ENCODE peak calls at places on chromosome 2, in five cellular contexts. One of them, this sample, is unnamed.

GRCh38 chr2:47339745-47340541 is 63.0 kb upstream of the MSH2 start:
- DNase-seq in bronchial epithelial cell: peak; percentile 100
- DNase-seq in kidney epithelial cell: peak; percentile 69
- DNase-seq in SK-N-SH: no peak
- DNase-seq in GM23248: peak; percentile 83
- DNase-seq in this sample: no peak

GRCh38 chr2:83069724-83070123 is 1389.4 kb downstream of the SUCLG1 start:
- DNase-seq in bronchial epithelial cell: peak; percentile 12
- DNase-seq in kidney epithelial cell: peak; percentile 16
- DNase-seq in SK-N-SH: no peak
- DNase-seq in GM23248: peak; percentile 5
- DNase-seq in this sample: no peak

GRCh38 chr2:100819365-100820345 is at the start of gene NPAS2:
- DNase-seq in bronchial epithelial cell: no peak
- DNase-seq in kidney epithelial cell: no peak
- DNase-seq in SK-N-SH: peak; percentile 78
- DNase-seq in GM23248: peak; percentile 75
- DNase-seq in this sample: peak; percentile 86

GRCh38 chr2:112784199-112785189 is at the start of gene IL1A:
- DNase-seq in bronchial epithelial cell: peak; percentile 94
- DNase-seq in kidney epithelial cell: no peak
- DNase-seq in SK-N-SH: no peak
- DNase-seq in GM23248: peak; percentile 93
- DNase-seq in this sample: peak; percentile 56

GRCh38 chr2:46458763-46459505 is 20.4 kb upstream of the TMEM247 start:
- DNase-seq in bronchial epithelial cell: no peak
- DNase-seq in kidney epithelial cell: no peak
- DNase-seq in SK-N-SH: no peak
- DNase-seq in GM23248: no peak
- DNase-seq in this sample: no peak

GRCh38 chr2:225122582-225123486 is 80.6 kb upstream of the DOCK10 start:
- DNase-seq in bronchial epithelial cell: no peak
- DNase-seq in kidney epithelial cell: no peak
- DNase-seq in SK-N-SH: peak; percentile 26
- DNase-seq in GM23248: peak; percentile 56
- DNase-seq in this sample: no peak

GRCh38 chr2:175048275-175048674 is 43.1 kb upstream of the CHN1 start:
- DNase-seq in bronchial epithelial cell: no peak
- DNase-seq in kidney epithelial cell: no peak
- DNase-seq in SK-N-SH: no peak
- DNase-seq in GM23248: no peak
- DNase-seq in this sample: no peak

GRCh38 chr2:110677080-110677479 is 783 bp downstream of the BUB1 start:
- DNase-seq in bronchial epithelial cell: peak; percentile 6
- DNase-seq in kidney epithelial cell: no peak
- DNase-seq in SK-N-SH: no peak
- DNase-seq in GM23248: peak; percentile 27
- DNase-seq in this sample: no peak

GRCh38 chr2:168119519-168120141 is 127.8 kb downstream of the STK39 start:
- DNase-seq in bronchial epithelial cell: peak; percentile 73
- DNase-seq in kidney epithelial cell: peak; percentile 28
- DNase-seq in SK-N-SH: no peak
- DNase-seq in GM23248: peak; percentile 69
- DNase-seq in this sample: no peak

GRCh38 chr2:135494503-135494902 is 36.5 kb downstream of the ZRANB3 start:
- DNase-seq in bronchial epithelial cell: peak; percentile 25
- DNase-seq in kidney epithelial cell: no peak
- DNase-seq in SK-N-SH: no peak
- DNase-seq in GM23248: peak; percentile 45
- DNase-seq in this sample: no peak

GRCh38 chr2:43995733-43996533 is at the start of gene LRPPRC:
- DNase-seq in bronchial epithelial cell: peak; percentile 90
- DNase-seq in kidney epithelial cell: peak; percentile 91
- DNase-seq in SK-N-SH: peak; percentile 98
- DNase-seq in GM23248: peak; percentile 99
- DNase-seq in this sample: peak; percentile 93

GRCh38 chr2:33134086-33134763 is 187.5 kb downstream of the LTBP1 start:
- DNase-seq in bronchial epithelial cell: peak; percentile 95
- DNase-seq in kidney epithelial cell: peak; percentile 82
- DNase-seq in SK-N-SH: no peak
- DNase-seq in GM23248: peak; percentile 97
- DNase-seq in this sample: no peak

GRCh38 chr2:223262946-223263345 is 211.0 kb downstream of the KCNE4 start:
- DNase-seq in bronchial epithelial cell: peak; percentile 97
- DNase-seq in kidney epithelial cell: peak; percentile 45
- DNase-seq in SK-N-SH: no peak
- DNase-seq in GM23248: peak; percentile 57
- DNase-seq in this sample: no peak

GRCh38 chr2:149743842-149744468 is 156.4 kb upstream of the MMADHC start:
- DNase-seq in bronchial epithelial cell: peak; percentile 84
- DNase-seq in kidney epithelial cell: peak; percentile 57
- DNase-seq in SK-N-SH: no peak
- DNase-seq in GM23248: peak; percentile 94
- DNase-seq in this sample: no peak

GRCh38 chr2:65402780-65403528 is 29.4 kb downstream of the SPRED2 start:
- DNase-seq in bronchial epithelial cell: no peak
- DNase-seq in kidney epithelial cell: no peak
- DNase-seq in SK-N-SH: no peak
- DNase-seq in GM23248: peak; percentile 79
- DNase-seq in this sample: no peak

GRCh38 chr2:9573013-9573708 is 17.5 kb upstream of the ADAM17 start:
- DNase-seq in bronchial epithelial cell: no peak
- DNase-seq in kidney epithelial cell: no peak
- DNase-seq in SK-N-SH: no peak
- DNase-seq in GM23248: peak; percentile 41
- DNase-seq in this sample: no peak

GRCh38 chr2:216283038-216283900 is 89.0 kb downstream of the MARCHF4 start:
- DNase-seq in bronchial epithelial cell: peak; percentile 7
- DNase-seq in kidney epithelial cell: no peak
- DNase-seq in SK-N-SH: peak; percentile 29
- DNase-seq in GM23248: no peak
- DNase-seq in this sample: peak; percentile 87

GRCh38 chr2:54657664-54658083 is 65.8 kb upstream of the EML6 start:
- DNase-seq in bronchial epithelial cell: peak; percentile 45
- DNase-seq in kidney epithelial cell: no peak
- DNase-seq in SK-N-SH: peak; percentile 67
- DNase-seq in GM23248: peak; percentile 60
- DNase-seq in this sample: peak; percentile 75

GRCh38 chr2:128941676-128942075 is 623.0 kb upstream of the HS6ST1 start:
- DNase-seq in bronchial epithelial cell: no peak
- DNase-seq in kidney epithelial cell: no peak
- DNase-seq in SK-N-SH: no peak
- DNase-seq in GM23248: no peak
- DNase-seq in this sample: no peak

GRCh38 chr2:10258726-10259125 is 44.0 kb upstream of the HPCAL1 start:
- DNase-seq in bronchial epithelial cell: no peak
- DNase-seq in kidney epithelial cell: no peak
- DNase-seq in SK-N-SH: no peak
- DNase-seq in GM23248: no peak
- DNase-seq in this sample: no peak

GRCh38 chr2:234725528-234726264 is 226.1 kb upstream of the SH3BP4 start:
- DNase-seq in bronchial epithelial cell: peak; percentile 58
- DNase-seq in kidney epithelial cell: no peak
- DNase-seq in SK-N-SH: no peak
- DNase-seq in GM23248: peak; percentile 65
- DNase-seq in this sample: no peak

GRCh38 chr2:44836174-44836573 is 105.3 kb upstream of the SIX3 start:
- DNase-seq in bronchial epithelial cell: no peak
- DNase-seq in kidney epithelial cell: no peak
- DNase-seq in SK-N-SH: no peak
- DNase-seq in GM23248: no peak
- DNase-seq in this sample: no peak

GRCh38 chr2:219766658-219767057 is 139.2 kb downstream of the SLC4A3 start:
- DNase-seq in bronchial epithelial cell: no peak
- DNase-seq in kidney epithelial cell: no peak
- DNase-seq in SK-N-SH: no peak
- DNase-seq in GM23248: no peak
- DNase-seq in this sample: no peak

GRCh38 chr2:199163901-199164300 is 293.8 kb downstream of the SATB2 start:
- DNase-seq in bronchial epithelial cell: no peak
- DNase-seq in kidney epithelial cell: no peak
- DNase-seq in SK-N-SH: no peak
- DNase-seq in GM23248: no peak
- DNase-seq in this sample: no peak

GRCh38 chr2:220555961-220556360 is 928.5 kb downstream of the SLC4A3 start:
- DNase-seq in bronchial epithelial cell: peak; percentile 73
- DNase-seq in kidney epithelial cell: no peak
- DNase-seq in SK-N-SH: no peak
- DNase-seq in GM23248: peak; percentile 50
- DNase-seq in this sample: no peak

GRCh38 chr2:60989256-60989655 is 28.3 kb upstream of the PEX13 start:
- DNase-seq in bronchial epithelial cell: peak; percentile 13
- DNase-seq in kidney epithelial cell: no peak
- DNase-seq in SK-N-SH: no peak
- DNase-seq in GM23248: peak; percentile 11
- DNase-seq in this sample: no peak

GRCh38 chr2:9230051-9230802 is 23.6 kb downstream of the ASAP2 start:
- DNase-seq in bronchial epithelial cell: no peak
- DNase-seq in kidney epithelial cell: no peak
- DNase-seq in SK-N-SH: peak; percentile 66
- DNase-seq in GM23248: peak; percentile 61
- DNase-seq in this sample: no peak

GRCh38 chr2:106257830-106258229 is 63.7 kb upstream of the UXS1 start:
- DNase-seq in bronchial epithelial cell: no peak
- DNase-seq in kidney epithelial cell: no peak
- DNase-seq in SK-N-SH: no peak
- DNase-seq in GM23248: no peak
- DNase-seq in this sample: no peak

GRCh38 chr2:61620244-61621159 is 82.3 kb upstream of the XPO1 start:
- DNase-seq in bronchial epithelial cell: peak; percentile 84
- DNase-seq in kidney epithelial cell: peak; percentile 66
- DNase-seq in SK-N-SH: no peak
- DNase-seq in GM23248: peak; percentile 91
- DNase-seq in this sample: no peak

GRCh38 chr2:109244750-109245382 is 115.9 kb downstream of the SH3RF3 start:
- DNase-seq in bronchial epithelial cell: no peak
- DNase-seq in kidney epithelial cell: no peak
- DNase-seq in SK-N-SH: no peak
- DNase-seq in GM23248: no peak
- DNase-seq in this sample: no peak

GRCh38 chr2:19503915-19504314 is 145.5 kb upstream of the OSR1 start:
- DNase-seq in bronchial epithelial cell: no peak
- DNase-seq in kidney epithelial cell: no peak
- DNase-seq in SK-N-SH: no peak
- DNase-seq in GM23248: no peak
- DNase-seq in this sample: no peak

GRCh38 chr2:28419003-28419704 is 26.5 kb downstream of the FOSL2 start:
- DNase-seq in bronchial epithelial cell: no peak
- DNase-seq in kidney epithelial cell: no peak
- DNase-seq in SK-N-SH: no peak
- DNase-seq in GM23248: no peak
- DNase-seq in this sample: no peak

GRCh38 chr2:227295806-227296205 is 29.2 kb upstream of the MFF start:
- DNase-seq in bronchial epithelial cell: no peak
- DNase-seq in kidney epithelial cell: no peak
- DNase-seq in SK-N-SH: no peak
- DNase-seq in GM23248: no peak
- DNase-seq in this sample: no peak

GRCh38 chr2:152755029-152755428 is 36.6 kb downstream of the ARL6IP6 start:
- DNase-seq in bronchial epithelial cell: peak; percentile 7
- DNase-seq in kidney epithelial cell: peak; percentile 2
- DNase-seq in SK-N-SH: no peak
- DNase-seq in GM23248: peak; percentile 8
- DNase-seq in this sample: peak; percentile 8

GRCh38 chr2:233455006-233455405 is 100.7 kb downstream of the DGKD start:
- DNase-seq in bronchial epithelial cell: no peak
- DNase-seq in kidney epithelial cell: no peak
- DNase-seq in SK-N-SH: no peak
- DNase-seq in GM23248: no peak
- DNase-seq in this sample: no peak
- H3K36me3 ChIP-seq in bronchial epithelial cell: peaks cover 13% of the 10 kb centered on the region
- H3K36me3 ChIP-seq in kidney epithelial cell: no peaks in the 10 kb centered on the region
- H3K36me3 ChIP-seq in SK-N-SH: peaks cover under 1% of the 10 kb centered on the region
- H3K36me3 ChIP-seq in GM23248: no peaks in the 10 kb centered on the region
- H3K36me3 ChIP-seq in this sample: peaks cover 8% of the 10 kb centered on the region

DNA sequence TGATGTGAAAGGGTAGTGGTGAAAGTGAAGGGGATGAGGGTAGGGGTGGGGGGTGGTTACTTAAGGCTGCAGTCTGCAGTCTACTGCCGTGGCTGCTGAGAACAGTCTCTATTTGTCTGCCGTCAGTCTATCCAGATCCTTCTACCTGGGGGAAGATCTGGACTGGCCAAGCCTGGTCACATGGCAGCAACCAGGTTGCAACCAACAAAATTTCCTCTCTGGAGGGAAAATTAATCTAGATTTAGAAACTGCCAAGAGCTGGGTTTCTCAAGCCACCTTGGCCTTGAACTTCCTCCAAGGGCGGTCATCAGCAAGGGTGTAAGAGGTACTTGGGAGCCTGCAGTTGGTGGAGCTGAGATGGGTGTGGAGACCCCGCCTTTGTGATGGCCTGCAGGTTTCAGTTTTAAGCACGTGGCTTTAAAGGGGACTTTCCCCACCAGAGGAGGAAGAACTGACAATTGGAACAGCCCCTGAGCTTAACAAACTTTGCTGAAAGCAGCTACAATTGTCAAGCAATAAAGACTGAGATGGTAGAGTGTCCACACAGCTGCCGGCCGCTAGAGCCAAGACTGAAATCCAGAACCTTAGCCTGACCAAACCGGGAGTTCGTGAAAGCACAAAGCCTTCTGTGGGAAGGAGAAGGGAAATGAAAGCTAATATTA is 31.4 kb upstream of the KCMF1 start:
- DNase-seq in bronchial epithelial cell: peak; percentile 26
- DNase-seq in kidney epithelial cell: no peak
- DNase-seq in SK-N-SH: no peak
- DNase-seq in GM23248: no peak
- DNase-seq in this sample: no peak
- H3K4me3 ChIP-seq in bronchial epithelial cell: no peak overlapping the region
- H3K4me3 ChIP-seq in kidney epithelial cell: no peak overlapping the region
- H3K4me3 ChIP-seq in SK-N-SH: no peak overlapping the region
- H3K4me3 ChIP-seq in GM23248: no peak overlapping the region
- H3K4me3 ChIP-seq in this sample: no peak overlapping the region

DNA sequence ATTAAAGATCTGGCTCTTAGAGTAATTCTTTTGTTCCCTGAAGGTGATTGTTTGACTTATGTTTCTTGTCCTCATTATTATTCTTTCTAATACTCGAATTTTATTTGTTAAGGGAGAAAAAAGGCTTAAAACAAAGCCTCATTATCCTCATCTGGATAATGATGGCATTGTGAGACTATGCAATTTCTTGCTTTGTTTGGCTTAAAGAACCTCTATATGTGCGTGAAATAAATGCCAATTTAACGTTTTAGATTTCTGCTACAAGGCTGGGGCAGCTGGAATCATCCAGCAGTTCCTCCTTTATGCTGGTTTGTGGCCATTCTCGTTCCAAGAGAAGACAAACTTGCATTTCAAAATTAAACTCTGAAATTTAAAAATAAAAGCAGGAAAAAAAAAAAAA is 4.9 kb upstream of the DPYSL5 start:
- DNase-seq in bronchial epithelial cell: no peak
- DNase-seq in kidney epithelial cell: no peak
- DNase-seq in SK-N-SH: no peak
- DNase-seq in GM23248: no peak
- DNase-seq in this sample: no peak
- H3K27me3 ChIP-seq in bronchial epithelial cell: peaks cover 21% of the 10 kb centered on the region
- H3K27me3 ChIP-seq in kidney epithelial cell: peaks cover 33% of the 10 kb centered on the region
- H3K27me3 ChIP-seq in SK-N-SH: peaks cover 66% of the 10 kb centered on the region
- H3K27me3 ChIP-seq in GM23248: peaks cover 43% of the 10 kb centered on the region
- H3K27me3 ChIP-seq in this sample: peaks cover 24% of the 10 kb centered on the region

GRCh38 chr2:11602563-11603182 is 67.3 kb downstream of the NTSR2 start:
- DNase-seq in bronchial epithelial cell: no peak
- DNase-seq in kidney epithelial cell: no peak
- DNase-seq in SK-N-SH: no peak
- DNase-seq in GM23248: no peak
- DNase-seq in this sample: no peak
- H3K36me3 ChIP-seq in bronchial epithelial cell: no peaks in the 10 kb centered on the region
- H3K36me3 ChIP-seq in kidney epithelial cell: no peaks in the 10 kb centered on the region
- H3K36me3 ChIP-seq in SK-N-SH: no peaks in the 10 kb centered on the region
- H3K36me3 ChIP-seq in GM23248: no peaks in the 10 kb centered on the region
- H3K36me3 ChIP-seq in this sample: peaks cover 12% of the 10 kb centered on the region

GRCh38 chr2:95025406-95026319 is at the start of gene MAL:
- DNase-seq in bronchial epithelial cell: no peak
- DNase-seq in kidney epithelial cell: no peak
- DNase-seq in SK-N-SH: peak; percentile 49
- DNase-seq in GM23248: no peak
- DNase-seq in this sample: peak; percentile 91
- H3K4me3 ChIP-seq in bronchial epithelial cell: no peak within 1 kb of the TSS
- H3K4me3 ChIP-seq in kidney epithelial cell: peak within 1 kb of the TSS; percentile 60
- H3K4me3 ChIP-seq in SK-N-SH: no peak within 1 kb of the TSS
- H3K4me3 ChIP-seq in GM23248: no peak within 1 kb of the TSS
- H3K4me3 ChIP-seq in this sample: peak within 1 kb of the TSS; percentile 29